ENCODE peak calls at places on chromosome 13, in nine cellular contexts. W, E, G, A, C, S, D, B and O are unnamed samples.

GRCh38 chr13:24923305-24923640 is 159.3 kb downstream of the RNF17 start:
- DNase-seq in E (peak), S (peak), C (no peak), B (no peak), W (peak), D (no peak), A (peak), G (no peak), O (peak)

GRCh38 chr13:26021516-26021915 is 30.3 kb downstream of the SHISA2 start:
- DNase-seq in D (no peak), A (no peak), W (no peak), G (no peak), S (no peak), C (no peak), E (no peak), B (no peak), O (no peak)

GRCh38 chr13:23965346-23965745 is 68.0 kb upstream of the C1QTNF9B start:
- DNase-seq in E (no peak), G (no peak), B (no peak), S (no peak), C (no peak), A (no peak), D (no peak), W (no peak), O (no peak)

GRCh38 chr13:95007322-95007721 is 293.9 kb downstream of the ABCC4 start:
- DNase-seq in W (no peak), G (no peak), C (no peak), A (no peak), D (no peak), S (no peak), B (no peak), E (no peak), O (no peak)

GRCh38 chr13:36533806-36534205 is 101.5 kb downstream of the CCNA1 start:
- DNase-seq in B (no peak), A (no peak), S (no peak), C (no peak), G (no peak), W (peak), D (no peak), E (no peak), O (no peak)

GRCh38 chr13:106815545-106815944 is 247.6 kb upstream of the ARGLU1 start:
- DNase-seq in W (no peak), C (no peak), B (no peak), G (no peak), E (no peak), D (no peak), S (no peak), A (no peak), O (no peak)

GRCh38 chr13:76016799-76017198 is 380.7 kb downstream of the LMO7 start:
- DNase-seq in C (no peak), G (no peak), E (no peak), A (peak), S (peak), W (peak), D (no peak), B (peak), O (no peak)

GRCh38 chr13:107192289-107192688 is 624.4 kb upstream of the ARGLU1 start:
- DNase-seq in W (no peak), E (no peak), C (no peak), G (no peak), S (peak), A (no peak), D (no peak), B (no peak), O (peak)

GRCh38 chr13:104831823-104832222 is 1703.6 kb downstream of the EFNB2 start:
- DNase-seq in A (no peak), B (no peak), W (no peak), C (no peak), E (no peak), S (no peak), D (no peak), G (no peak), O (no peak)

GRCh38 chr13:60431108-60431700 is 34.2 kb downstream of the TDRD3 start:
- DNase-seq in S (peak), B (peak), G (peak), A (no peak), D (peak), W (peak), C (no peak), E (peak), O (peak)

GRCh38 chr13:113655358-113656014 is 2.5 kb downstream of the ATP4B start:
- DNase-seq in D (no peak), B (no peak), A (peak), E (no peak), G (no peak), W (no peak), C (no peak), S (no peak), O (no peak)

GRCh38 chr13:20182231-20182846 is 10.4 kb downstream of the GJB2 start:
- DNase-seq in W (peak), S (peak), B (peak), C (no peak), D (peak), G (peak), E (no peak), A (peak), O (peak)

GRCh38 chr13:42280537-42280936 is 8.6 kb downstream of the AKAP11 start:
- DNase-seq in A (no peak), S (no peak), D (no peak), W (no peak), C (no peak), B (no peak), G (no peak), E (no peak), O (no peak)

GRCh38 chr13:30698023-30698422 is 37.3 kb upstream of the ALOX5AP start:
- DNase-seq in E (no peak), D (no peak), C (no peak), W (peak), G (no peak), A (peak), B (no peak), S (peak), O (no peak)

GRCh38 chr13:113296842-113297369 is at the start of gene LAMP1:
- DNase-seq in E (peak), G (peak), W (peak), D (peak), C (peak), A (peak), B (peak), S (peak), O (peak)

GRCh38 chr13:93289842-93290241 is 63.2 kb downstream of the GPC6 start:
- DNase-seq in G (no peak), B (no peak), D (no peak), S (no peak), C (no peak), E (no peak), W (no peak), A (no peak), O (no peak)

GRCh38 chr13:100710176-100710575 is 35.6 kb upstream of the TMTC4 start:
- DNase-seq in C (no peak), S (peak), B (no peak), W (no peak), D (no peak), G (no peak), A (no peak), E (no peak), O (no peak)

GRCh38 chr13:31374682-31375081 is 174.9 kb downstream of the B3GLCT start:
- DNase-seq in W (no peak), A (no peak), E (no peak), C (no peak), G (no peak), S (no peak), D (no peak), B (no peak), O (no peak)

GRCh38 chr13:100234006-100234405 is 145.1 kb downstream of the PCCA start:
- DNase-seq in E (no peak), B (no peak), G (no peak), A (no peak), W (no peak), S (no peak), C (no peak), D (no peak), O (no peak)

GRCh38 chr13:20796791-20797513 is 23.2 kb upstream of the EEF1AKMT1 start:
- DNase-seq in B (no peak), E (no peak), D (peak), W (no peak), C (no peak), G (no peak), A (peak), S (peak), O (peak)

GRCh38 chr13:73704587-73704986 is 429.6 kb downstream of the KLF12 start:
- DNase-seq in S (no peak), C (no peak), A (no peak), D (no peak), W (no peak), G (no peak), E (no peak), B (no peak), O (no peak)

GRCh38 chr13:65679240-65679639 is 1550.9 kb downstream of the PCDH9 start:
- DNase-seq in D (no peak), B (no peak), W (peak), S (peak), G (no peak), C (no peak), E (no peak), A (peak), O (peak)

GRCh38 chr13:23656637-23657036 is 86.4 kb downstream of the TNFRSF19 start:
- DNase-seq in D (no peak), W (peak), C (no peak), S (peak), B (peak), E (peak), A (peak), G (no peak), O (no peak)

GRCh38 chr13:46666727-46667456 is 113.9 kb downstream of the LRCH1 start:
- DNase-seq in E (no peak), S (no peak), A (no peak), G (no peak), D (no peak), B (no peak), W (no peak), C (no peak), O (no peak)

GRCh38 chr13:74710006-74710405 is 575.8 kb upstream of the KLF12 start:
- DNase-seq in D (no peak), E (peak), W (peak), G (no peak), C (no peak), S (peak), B (no peak), A (no peak), O (no peak)

GRCh38 chr13:52127783-52128702 is 830 bp downstream of the NEK5 start:
- DNase-seq in D (peak), S (peak), E (peak), W (peak), G (peak), B (peak), A (peak), C (no peak), O (peak)

GRCh38 chr13:108984251-108984920 is 355.0 kb downstream of the MYO16 start:
- DNase-seq in E (no peak), C (no peak), D (no peak), W (no peak), S (no peak), A (no peak), G (no peak), B (no peak), O (no peak)

GRCh38 chr13:71240906-71241305 is 626.1 kb downstream of the DACH1 start:
- DNase-seq in S (peak), W (peak), D (no peak), G (no peak), E (no peak), C (no peak), A (no peak), B (no peak), O (peak)

GRCh38 chr13:91722267-91722884 is 324.0 kb downstream of the GPC5 start:
- DNase-seq in A (peak), S (peak), W (peak), B (no peak), D (no peak), C (no peak), G (no peak), E (no peak), O (peak)

GRCh38 chr13:110576736-110577476 is 15.4 kb upstream of the RAB20 start:
- DNase-seq in A (no peak), W (no peak), C (no peak), S (no peak), E (no peak), G (no peak), B (no peak), D (no peak), O (no peak)

GRCh38 chr13:46640843-46641242 is 87.9 kb downstream of the LRCH1 start:
- DNase-seq in G (no peak), E (no peak), W (no peak), A (peak), B (no peak), D (peak), S (peak), C (no peak), O (peak)

GRCh38 chr13:110106726-110107125 is 200.2 kb downstream of the COL4A1 start:
- DNase-seq in G (no peak), C (no peak), S (no peak), E (no peak), W (peak), A (no peak), B (no peak), D (no peak), O (no peak)

GRCh38 chr13:42011601-42012401 is 36.6 kb upstream of the DGKH start:
- DNase-seq in W (no peak), S (peak), A (no peak), C (no peak), E (no peak), D (no peak), G (no peak), B (no peak), O (no peak)

GRCh38 chr13:78784017-78784745 is 125.2 kb upstream of the OBI1 start:
- DNase-seq in A (no peak), C (no peak), D (no peak), E (no peak), S (no peak), W (no peak), B (no peak), G (no peak), O (no peak)

GRCh38 chr13:81078048-81078447 is 737.1 kb upstream of the SPRY2 start:
- DNase-seq in D (no peak), G (no peak), W (no peak), S (no peak), B (no peak), C (no peak), A (no peak), E (no peak), O (no peak)

GRCh38 chr13:47298506-47298905 is 401.7 kb upstream of the HTR2A start:
- DNase-seq in C (no peak), E (no peak), D (no peak), B (no peak), G (no peak), S (no peak), W (peak), A (no peak), O (peak)

GRCh38 chr13:109874921-109875454 is 88.6 kb upstream of the IRS2 start:
- DNase-seq in G (no peak), E (peak), C (no peak), W (peak), S (peak), A (peak), D (no peak), B (no peak), O (peak)

GRCh38 chr13:29571876-29572570 is 23.5 kb downstream of the SLC7A1 start:
- DNase-seq in E (no peak), S (no peak), B (no peak), D (no peak), G (no peak), A (no peak), C (no peak), W (no peak), O (no peak)

GRCh38 chr13:64884976-64885375 is 2345.2 kb downstream of the PCDH9 start:
- DNase-seq in B (no peak), E (no peak), C (no peak), W (no peak), G (no peak), S (peak), A (no peak), D (no peak), O (peak)